ENCODE peak calls at places on chromosomes 5 and 9, in ten cellular contexts. M is A172; V is anterior cingulate cortex; J is endothelial cell; L is CD8-positive, alpha-beta memory T cell; H is T-helper 9 cell; T is RCC 7860; R is activated T-helper 9 cell treated with anti-CD3 and anti-CD28 coated beads, Interleukin-2, amount 50 U/mL, for 16 hours; G is AG10803; K is Panc1. U is an unnamed sample.

GRCh38 chr5:78983601-78984000 is 1.5 kb downstream of the ARSB start:
- DNase-seq in M (no peak), V (no peak), J (no peak), L (no peak), H (no peak), T (no peak), R (no peak), G (no peak), K (no peak), U (no peak)

GRCh38 chr5:179731791-179732411 is 721 bp upstream of the MAML1 start:
- DNase-seq in M (no peak), V (no peak), J (peak), L (peak), H (no peak), T (peak), R (no peak), G (peak), K (no peak), U (no peak)

GRCh38 chr5:107640568-107640967 is 30.2 kb downstream of the EFNA5 start:
- DNase-seq in M (no peak), V (no peak), J (no peak), L (no peak), H (no peak), T (no peak), R (no peak), G (no peak), K (no peak), U (no peak)

GRCh38 chr5:54243483-54244080 is 66.8 kb downstream of the ARL15 start:
- DNase-seq in M (peak), V (no peak), J (peak), L (no peak), H (peak), T (peak), R (no peak), G (peak), K (no peak), U (no peak)

GRCh38 chr9:84002344-84002743 is 21.7 kb downstream of the RMI1 start:
- DNase-seq in M (no peak), V (no peak), J (no peak), L (no peak), H (no peak), T (no peak), R (no peak), G (peak), K (no peak), U (no peak)

GRCh38 chr5:105917189-105917588 is 1753.5 kb downstream of the EFNA5 start:
- DNase-seq in M (no peak), V (no peak), J (no peak), L (no peak), H (no peak), T (no peak), R (no peak), G (no peak), K (no peak), U (no peak)

GRCh38 chr5:56683733-56684132 is 131.6 kb upstream of the MAP3K1 start:
- DNase-seq in M (no peak), V (no peak), J (no peak), L (no peak), H (no peak), T (no peak), R (no peak), G (no peak), K (no peak), U (no peak)

GRCh38 chr9:127495884-127496555 is 44.7 kb downstream of the LRSAM1 start:
- DNase-seq in M (no peak), V (no peak), J (no peak), L (no peak), H (no peak), T (no peak), R (no peak), G (no peak), K (no peak), U (no peak)

GRCh38 chr5:78458843-78459242 is 98.4 kb downstream of the SCAMP1 start:
- DNase-seq in M (no peak), V (no peak), J (no peak), L (no peak), H (no peak), T (no peak), R (no peak), G (no peak), K (no peak), U (no peak)

GRCh38 chr5:38724301-38725030 is 121.3 kb upstream of the OSMR start:
- DNase-seq in M (peak), V (no peak), J (no peak), L (no peak), H (no peak), T (no peak), R (no peak), G (peak), K (no peak), U (no peak)

GRCh38 chr5:40578501-40579451 is 100.9 kb upstream of the PTGER4 start:
- DNase-seq in M (no peak), V (no peak), J (no peak), L (no peak), H (no peak), T (no peak), R (peak), G (no peak), K (peak), U (no peak)

GRCh38 chr9:124730772-124731171 is 40.3 kb downstream of the NR6A1 start:
- DNase-seq in M (no peak), V (no peak), J (no peak), L (no peak), H (no peak), T (no peak), R (no peak), G (no peak), K (no peak), U (no peak)

GRCh38 chr9:134775552-134775951 is 105.1 kb upstream of the FCN2 start:
- DNase-seq in M (peak), V (no peak), J (no peak), L (no peak), H (no peak), T (no peak), R (no peak), G (no peak), K (no peak), U (no peak)

GRCh38 chr9:86175743-86176456 is 76.5 kb upstream of the GOLM1 start:
- DNase-seq in M (no peak), V (no peak), J (no peak), L (no peak), H (no peak), T (no peak), R (no peak), G (no peak), K (no peak), U (no peak)

GRCh38 chr5:87410941-87411340 is 1.8 kb downstream of the CCNH start:
- DNase-seq in M (peak), V (no peak), J (no peak), L (no peak), H (no peak), T (peak), R (no peak), G (peak), K (no peak), U (no peak)

GRCh38 chr5:144092510-144092909 is 77.9 kb downstream of the YIPF5 start:
- DNase-seq in M (no peak), V (no peak), J (no peak), L (no peak), H (no peak), T (no peak), R (no peak), G (no peak), K (no peak), U (no peak)

GRCh38 chr5:81187885-81188284 is 45.2 kb upstream of the CKMT2 start:
- DNase-seq in M (no peak), V (no peak), J (no peak), L (no peak), H (no peak), T (no peak), R (no peak), G (no peak), K (no peak), U (no peak)

GRCh38 chr9:135308809-135309762 is 170.5 kb upstream of the PPP1R26 start:
- DNase-seq in M (no peak), V (no peak), J (no peak), L (no peak), H (no peak), T (no peak), R (no peak), G (no peak), K (no peak), U (no peak)

GRCh38 chr5:7676455-7676854 is 174.5 kb downstream of the CFAP90 start:
- DNase-seq in M (no peak), V (no peak), J (no peak), L (no peak), H (no peak), T (no peak), R (no peak), G (no peak), K (no peak), U (no peak)

GRCh38 chr5:100539519-100539918 is 4.3 kb downstream of the FAM174A start:
- DNase-seq in M (no peak), V (no peak), J (no peak), L (no peak), H (no peak), T (no peak), R (no peak), G (no peak), K (no peak), U (no peak)

GRCh38 chr5:130290219-130290618 is 386.0 kb downstream of the CHSY3 start:
- DNase-seq in M (peak), V (no peak), J (no peak), L (no peak), H (no peak), T (no peak), R (no peak), G (no peak), K (no peak), U (no peak)

GRCh38 chr5:172175263-172175719 is 12.7 kb downstream of the STK10 start:
- DNase-seq in M (peak), V (no peak), J (no peak), L (peak), H (peak), T (no peak), R (peak), G (no peak), K (no peak), U (no peak)

GRCh38 chr5:52809884-52810283 is 22.2 kb downstream of the ITGA1 start:
- DNase-seq in M (no peak), V (no peak), J (no peak), L (no peak), H (no peak), T (peak), R (no peak), G (peak), K (no peak), U (no peak)

GRCh38 chr9:123069010-123069481 is 35.6 kb downstream of the GPR21 start:
- DNase-seq in M (peak), V (no peak), J (no peak), L (no peak), H (no peak), T (no peak), R (no peak), G (peak), K (no peak), U (no peak)

GRCh38 chr9:129556576-129557191 is 64.2 kb downstream of the C9orf50 start:
- DNase-seq in M (no peak), V (no peak), J (no peak), L (no peak), H (no peak), T (no peak), R (no peak), G (no peak), K (no peak), U (no peak)

GRCh38 chr5:150734579-150735384 is 24.0 kb downstream of the DCTN4 start:
- DNase-seq in M (no peak), V (peak), J (no peak), L (no peak), H (no peak), T (no peak), R (no peak), G (no peak), K (no peak), U (no peak)

GRCh38 chr5:172167893-172168292 is 20.1 kb downstream of the STK10 start:
- DNase-seq in M (no peak), V (no peak), J (no peak), L (no peak), H (no peak), T (no peak), R (no peak), G (no peak), K (no peak), U (no peak)

GRCh38 chr9:224540-225520 is 10.2 kb downstream of the DOCK8 start:
- DNase-seq in M (peak), V (no peak), J (no peak), L (no peak), H (no peak), T (no peak), R (no peak), G (no peak), K (no peak), U (no peak)

GRCh38 chr9:136174779-136175744 is 29.9 kb downstream of the LHX3 start:
- DNase-seq in M (no peak), V (no peak), J (no peak), L (no peak), H (no peak), T (no peak), R (no peak), G (no peak), K (no peak), U (no peak)

GRCh38 chr5:102554092-102554491 is 55.3 kb upstream of the SLCO6A1 start:
- DNase-seq in M (no peak), V (no peak), J (no peak), L (no peak), H (no peak), T (no peak), R (no peak), G (peak), K (no peak), U (no peak)

GRCh38 chr9:22228542-22228941 is 218.1 kb upstream of the DMRTA1 start:
- DNase-seq in M (no peak), V (no peak), J (no peak), L (no peak), H (no peak), T (no peak), R (no peak), G (peak), K (no peak), U (no peak)

GRCh38 chr5:139871624-139872023 is 76.0 kb downstream of the PSD2 start:
- DNase-seq in M (no peak), V (no peak), J (no peak), L (no peak), H (no peak), T (no peak), R (no peak), G (no peak), K (no peak), U (no peak)

GRCh38 chr9:133578524-133579230 is 30.5 kb downstream of the FAM163B start:
- DNase-seq in M (no peak), V (no peak), J (no peak), L (no peak), H (no peak), T (no peak), R (no peak), G (no peak), K (no peak), U (no peak)

GRCh38 chr5:114419941-114420340 is 58.1 kb downstream of the KCNN2 start:
- DNase-seq in M (peak), V (no peak), J (no peak), L (no peak), H (no peak), T (no peak), R (no peak), G (peak), K (no peak), U (no peak)